ENCODE peak calls at places on chromosomes 12 and 14, in five cellular contexts. E, W, Q, Z and O are unnamed samples.

GRCh38 chr12:83179999-83180398 is 493.3 kb downstream of the TMTC2 start:
- DNase-seq in W (no peak), Z (no peak), E (no peak), Q (no peak), O (no peak)

GRCh38 chr12:26338574-26339572 is 143.5 kb downstream of the SSPN start:
- DNase-seq in Z (no peak), Q (no peak), E (no peak), W (no peak), O (no peak)

GRCh38 chr14:104927901-104928300 is 3.2 kb downstream of the PLD4 start:
- DNase-seq in Z (peak; percentile 6), E (no peak), Q (no peak), W (no peak), O (no peak)

GRCh38 chr14:41749425-41749824 is 142.7 kb downstream of the LRFN5 start:
- DNase-seq in W (peak; percentile 23), Z (no peak), E (no peak), Q (no peak), O (no peak)

GRCh38 chr12:113862570-113863454 is 103.3 kb downstream of the RBM19 start:
- DNase-seq in W (no peak), E (no peak), Z (peak; percentile 33), Q (no peak), O (no peak)

GRCh38 chr14:58152569-58152857 is 500 bp upstream of the ARMH4 start:
- DNase-seq in Q (no peak), Z (no peak), W (no peak), E (no peak), O (no peak)

GRCh38 chr12:106633451-106633823 is 50.6 kb downstream of the RFX4 start:
- DNase-seq in Z (no peak), W (peak; percentile 14), E (no peak), Q (no peak), O (no peak)

GRCh38 chr14:87434680-87435079 is 558.3 kb downstream of the GALC start:
- DNase-seq in Q (no peak), E (no peak), Z (no peak), W (no peak), O (no peak)

GRCh38 chr12:74889563-74890236 is 319.9 kb downstream of the KCNC2 start:
- DNase-seq in E (no peak), Q (no peak), W (no peak), Z (no peak), O (no peak)

GRCh38 chr12:122850695-122851350 is 15.6 kb downstream of the HIP1R start:
- DNase-seq in E (no peak), W (no peak), Q (no peak), Z (no peak), O (no peak)

GRCh38 chr12:122850048-122850445 is 14.8 kb downstream of the HIP1R start:
- DNase-seq in W (no peak), Q (no peak), E (no peak), Z (no peak), O (no peak)

GRCh38 chr12:122853582-122854245 is 18.5 kb downstream of the HIP1R start:
- DNase-seq in Q (no peak), Z (no peak), E (no peak), W (no peak), O (no peak)

GRCh38 chr12:122852336-122853275 is 17.3 kb downstream of the HIP1R start:
- DNase-seq in E (no peak), Z (no peak), Q (no peak), W (no peak), O (no peak)

DNA sequence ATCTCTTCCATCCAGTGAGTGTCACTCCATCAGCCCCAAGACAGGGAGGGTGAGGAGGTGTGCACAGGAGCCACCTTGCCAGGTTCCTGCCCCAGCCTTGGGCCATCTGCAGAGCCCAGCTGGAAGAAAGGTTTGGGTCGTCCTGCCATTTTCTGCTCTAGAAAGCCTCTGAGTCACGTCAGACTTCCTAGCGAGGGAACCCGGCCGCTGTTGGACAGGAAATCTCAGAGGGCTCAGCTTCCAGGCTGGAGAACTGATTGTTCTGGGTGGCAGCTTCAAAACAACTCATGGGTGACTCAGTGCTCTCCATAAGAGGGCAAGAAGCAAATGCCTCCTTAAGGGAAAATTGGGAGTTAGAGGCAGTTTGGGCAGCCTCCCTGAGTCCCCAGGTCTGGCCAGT is 16.6 kb downstream of the HIP1R start:
- DNase-seq in Q (no peak), W (no peak), Z (no peak), E (no peak), O (no peak)
- TF ChIP-seq POLR2AphosphoS5 in Q (no peak), W (no peak), Z (no peak), E (no peak), O (no peak)

GRCh38 chr14:36773136-36773540 is 111.5 kb downstream of the PAX9 start:
- DNase-seq in Q (no peak), Z (peak; percentile 59), E (no peak), W (peak; percentile 51), O (no peak)
- TF ChIP-seq TAF1 in Q (no peak), Z (no peak), E (no peak), W (no peak), O (no peak)

GRCh38 chr14:31174433-31174832 is 33.2 kb downstream of the HECTD1 start:
- DNase-seq in W (no peak), Q (no peak), E (no peak), Z (no peak), O (no peak)

GRCh38 chr14:31173120-31173837 is 34.3 kb downstream of the HECTD1 start:
- DNase-seq in W (no peak), Q (no peak), Z (no peak), E (no peak), O (no peak)

GRCh38 chr14:31170411-31170810 is 37.2 kb downstream of the HECTD1 start:
- DNase-seq in W (no peak), Z (no peak), Q (no peak), E (no peak), O (no peak)

GRCh38 chr14:31169877-31170276 is 37.7 kb downstream of the HECTD1 start:
- DNase-seq in E (no peak), Z (no peak), Q (no peak), W (no peak), O (no peak)

GRCh38 chr14:31172084-31172483 is 35.5 kb downstream of the HECTD1 start:
- DNase-seq in Z (no peak), E (no peak), Q (no peak), W (no peak), O (no peak)
- TF ChIP-seq POLR2A in Z (no peak), E (no peak), Q (no peak), W (no peak), O (no peak)

GRCh38 chr12:130838951-130839769 is at the start of gene STX2:
- DNase-seq in Q (no peak), W (peak; percentile 80), Z (peak; percentile 96), E (peak; percentile 90), O (peak; percentile 91)
- TF ChIP-seq POLR2AphosphoS5 in Q (no peak), W (no peak), Z (no peak), E (no peak), O (no peak)

DNA sequence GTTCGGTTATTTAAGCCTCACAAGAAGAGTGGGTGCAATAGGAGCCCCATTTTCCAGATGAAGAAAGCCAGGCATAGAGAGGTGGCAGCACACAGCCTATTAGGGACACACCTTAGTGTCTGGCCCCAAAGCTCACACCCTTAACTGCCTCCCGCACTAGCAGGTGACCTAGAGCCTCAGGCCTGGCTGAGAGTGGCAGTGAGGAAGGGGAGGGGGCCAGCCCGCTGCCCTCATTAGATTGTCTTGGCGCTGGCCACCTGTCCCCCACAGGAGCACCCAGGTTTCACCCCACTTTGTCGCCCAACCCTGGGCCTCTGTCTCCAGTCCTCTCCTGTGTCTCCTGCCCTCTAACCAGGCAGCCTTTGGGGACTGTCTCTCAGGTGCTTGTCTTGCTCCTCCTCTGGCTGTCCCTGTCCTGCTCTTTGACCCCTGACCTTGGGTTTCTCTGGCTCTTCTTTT is 18.5 kb upstream of the PGF start:
- DNase-seq in Q (no peak), W (peak; percentile 39), E (no peak), Z (no peak), O (no peak)
- TF ChIP-seq TAF1 in Q (no peak), W (no peak), E (no peak), Z (no peak), O (no peak)

DNA sequence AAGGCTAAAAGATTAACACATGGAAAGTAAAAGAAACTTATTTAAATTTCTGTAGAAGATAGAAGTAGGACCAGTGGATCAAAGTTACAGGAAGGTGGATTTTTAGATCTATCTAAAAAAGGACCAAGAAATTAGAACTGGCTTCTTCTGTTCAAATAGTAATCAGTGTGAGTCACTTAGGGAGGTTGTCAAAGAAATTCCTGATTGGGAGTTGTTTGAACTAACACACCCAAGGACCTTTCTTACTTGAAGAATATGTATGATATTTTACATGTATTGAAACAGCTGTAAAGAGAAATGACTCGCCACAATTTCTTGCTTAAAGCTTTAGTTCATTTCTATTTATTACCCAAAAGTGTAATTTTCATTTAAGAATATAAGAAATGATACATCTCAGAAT is 256.9 kb downstream of the RAD51B start:
- DNase-seq in Z (no peak), E (no peak), Q (no peak), W (peak; percentile 5), O (no peak)
- TF ChIP-seq POLR2A in Z (no peak), E (no peak), Q (no peak), W (no peak), O (no peak)

DNA sequence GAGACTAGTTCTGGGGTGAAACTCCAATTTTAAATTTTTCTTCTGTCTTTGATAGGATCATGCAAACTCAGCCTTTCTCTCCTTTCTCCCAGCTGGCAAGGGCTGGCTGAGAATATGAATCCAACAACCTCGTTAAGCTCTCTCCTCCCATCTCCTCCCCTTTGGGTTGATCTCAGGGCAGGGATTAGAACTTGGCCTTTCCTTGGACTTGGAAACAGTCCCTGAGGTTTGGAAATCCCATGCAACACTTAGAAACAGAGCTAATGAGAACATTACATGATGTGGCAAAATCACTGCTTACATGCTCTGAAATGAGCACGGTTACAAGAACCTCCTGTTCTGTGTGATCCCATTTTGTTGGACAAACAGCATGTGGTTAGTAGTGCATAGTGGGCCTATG is 31.6 kb downstream of the ACACB start:
- DNase-seq in Q (no peak), Z (no peak), E (no peak), W (no peak), O (no peak)
- TF ChIP-seq POLR2AphosphoS5 in Q (no peak), Z (no peak), E (no peak), W (no peak), O (no peak)

GRCh38 chr14:37116933-37117844 is 55.2 kb downstream of the SLC25A21 start:
- DNase-seq in Z (peak; percentile 9), E (no peak), W (peak; percentile 39), Q (no peak), O (no peak)
- TF ChIP-seq TAF1 in Z (no peak), E (no peak), W (no peak), Q (no peak), O (no peak)

GRCh38 chr12:52032797-52033505 is 18.3 kb upstream of the NR4A1 start:
- DNase-seq in W (peak; percentile 90), E (peak; percentile 93), Q (peak; percentile 87), Z (peak; percentile 98), O (peak; percentile 97)
- TF ChIP-seq POLR2A in W (no peak), E (no peak), Q (no peak), Z (peak; percentile 68), O (peak; percentile 26)